ENCODE peak calls at places on chromosomes 3 and 15, in six cellular contexts. C is GM12891, B is H1, W is K562, T is GM12878, Y is HepG2. Q is an unnamed sample.

GRCh38 chr3:58047806-58048205 is 39.6 kb downstream of the FLNB start:
- DNase-seq in Y (no peak), C (no peak), B (no peak), W (no peak), T (no peak), Q (no peak)

GRCh38 chr3:86815880-86816279 is 175.1 kb downstream of the VGLL3 start:
- DNase-seq in W (no peak), C (no peak), B (no peak), T (no peak), Y (no peak), Q (no peak)

GRCh38 chr3:185979721-185980121 is 41.9 kb upstream of the TRA2B start:
- DNase-seq in W (no peak), T (no peak), B (no peak), C (no peak), Y (no peak), Q (no peak)

GRCh38 chr3:117549716-117550115 is 840.1 kb downstream of the TUSC7 start:
- DNase-seq in T (no peak), W (no peak), C (no peak), B (no peak), Y (no peak), Q (no peak)

GRCh38 chr15:61752001-61752400 is 308.2 kb downstream of the VPS13C start:
- DNase-seq in Y (no peak), B (no peak), C (no peak), T (no peak), W (no peak), Q (no peak)

GRCh38 chr15:90974216-90974615 is 19.5 kb downstream of the RCCD1 start:
- DNase-seq in W (no peak), B (no peak), Y (no peak), C (no peak), T (no peak), Q (no peak)

GRCh38 chr3:175605851-175606250 is 746.7 kb downstream of the NAALADL2 start:
- DNase-seq in Y (no peak), B (no peak), T (no peak), W (no peak), C (no peak), Q (no peak)

GRCh38 chr3:27615555-27615954 is 106.6 kb downstream of the EOMES start:
- DNase-seq in C (no peak), T (no peak), B (no peak), Y (no peak), W (no peak), Q (no peak)

GRCh38 chr3:188067932-188068331 is 86.0 kb upstream of the LPP start:
- DNase-seq in C (no peak), W (no peak), Y (no peak), B (no peak), T (no peak), Q (no peak)

GRCh38 chr3:11534011-11534782 is 109.5 kb downstream of the VGLL4 start:
- DNase-seq in B (no peak), W (no peak), C (no peak), Y (no peak), T (no peak), Q (no peak)

GRCh38 chr3:142850395-142851023 is 38.4 kb downstream of the PCOLCE2 start:
- DNase-seq in T (no peak), C (no peak), W (peak), B (no peak), Y (peak), Q (no peak)

GRCh38 chr3:15601399-15602145 is at the start of the genes BTD and HACL1:
- DNase-seq in T (peak), W (peak), Y (peak), B (peak), C (peak), Q (peak)

GRCh38 chr3:32934150-32934742 is 17.2 kb upstream of the CCR4 start:
- DNase-seq in T (no peak), C (no peak), W (no peak), Y (no peak), B (no peak), Q (no peak)

GRCh38 chr15:36430721-36431265 is 148.6 kb upstream of the CDIN1 start:
- DNase-seq in W (no peak), C (no peak), B (no peak), Y (no peak), T (no peak), Q (no peak)

GRCh38 chr3:52780298-52780585 is 2.8 kb downstream of the ITIH1 start:
- DNase-seq in T (no peak), B (no peak), W (no peak), Y (no peak), C (no peak), Q (no peak)

GRCh38 chr15:35624881-35625280 is 78.9 kb upstream of the DPH6 start:
- DNase-seq in W (no peak), T (no peak), C (no peak), B (no peak), Y (no peak), Q (no peak)

GRCh38 chr3:14497321-14497720 is 42.8 kb downstream of the GRIP2 start:
- DNase-seq in B (no peak), T (no peak), W (no peak), Y (no peak), C (no peak), Q (no peak)

GRCh38 chr3:155743616-155744015 is 1.3 kb downstream of the PLCH1 start:
- DNase-seq in T (no peak), C (no peak), B (no peak), Y (no peak), W (no peak), Q (no peak)

GRCh38 chr3:89340431-89340830 is 233.0 kb downstream of the EPHA3 start:
- DNase-seq in T (no peak), W (no peak), C (no peak), Y (no peak), B (no peak), Q (no peak)

GRCh38 chr15:63605816-63606215 is 8.6 kb downstream of the FBXL22 start:
- DNase-seq in W (no peak), T (no peak), B (no peak), C (peak), Y (no peak), Q (no peak)

GRCh38 chr3:15497984-15498383 is 23.5 kb downstream of the COLQ start:
- DNase-seq in B (no peak), T (no peak), W (no peak), C (no peak), Y (no peak), Q (no peak)

GRCh38 chr3:149703474-149703873 is 45.6 kb upstream of the WWTR1 start:
- DNase-seq in T (no peak), W (no peak), Y (no peak), B (no peak), C (no peak), Q (no peak)

GRCh38 chr3:62938583-62938982 is 63.4 kb upstream of the CADPS start:
- DNase-seq in Y (no peak), B (no peak), W (no peak), C (no peak), T (no peak), Q (no peak)

GRCh38 chr3:187626581-187626980 is 43.6 kb downstream of the SST start:
- DNase-seq in B (no peak), Y (no peak), C (no peak), T (no peak), W (no peak), Q (no peak)

GRCh38 chr15:97672586-97672985 is 287.9 kb upstream of the ARRDC4 start:
- DNase-seq in B (no peak), C (no peak), T (no peak), W (no peak), Y (no peak), Q (no peak)

GRCh38 chr3:185744997-185745843 is 79.6 kb downstream of the IGF2BP2 start:
- DNase-seq in B (no peak), Y (peak), C (peak), T (peak), W (no peak), Q (peak)

GRCh38 chr3:50238549-50239026 is 2.6 kb downstream of the GNAI2 start:
- DNase-seq in B (no peak), W (no peak), T (no peak), Y (peak), C (no peak), Q (no peak)

GRCh38 chr3:62622553-62623174 is 249.3 kb upstream of the FEZF2 start:
- DNase-seq in B (no peak), T (peak), C (peak), Y (peak), W (peak), Q (no peak)

GRCh38 chr3:112056451-112056929 is 22.0 kb downstream of the TMPRSS7 start:
- DNase-seq in Y (no peak), C (no peak), T (no peak), B (no peak), W (no peak), Q (no peak)

GRCh38 chr3:37907906-37908305 is 46.2 kb downstream of the CTDSPL start:
- DNase-seq in B (no peak), C (peak), W (no peak), T (peak), Y (peak), Q (peak)

GRCh38 chr15:57694264-57694663 is 12.2 kb upstream of the POLR2M start:
- DNase-seq in T (no peak), W (no peak), C (no peak), Y (no peak), B (no peak), Q (no peak)

GRCh38 chr3:111373861-111374260 is 168.1 kb upstream of the CD96 start:
- DNase-seq in T (no peak), C (no peak), Y (no peak), B (no peak), W (no peak), Q (no peak)

GRCh38 chr3:124256156-124256555 is 264.2 kb upstream of the ROPN1 start:
- DNase-seq in B (no peak), C (no peak), T (no peak), W (no peak), Y (no peak), Q (no peak)

GRCh38 chr3:5731100-5731499 is 543.6 kb downstream of the EDEM1 start:
- DNase-seq in C (no peak), W (peak), T (no peak), Y (no peak), B (no peak), Q (no peak)

GRCh38 chr3:134897391-134898131 is 102.5 kb downstream of the EPHB1 start:
- DNase-seq in W (no peak), T (no peak), C (no peak), B (no peak), Y (no peak), Q (no peak)

GRCh38 chr3:101181801-101182200 is 138.6 kb downstream of the IMPG2 start:
- DNase-seq in C (no peak), B (no peak), T (no peak), W (no peak), Y (no peak), Q (no peak)

GRCh38 chr3:163490119-163490518 is 1588.2 kb downstream of the SI start:
- DNase-seq in Y (peak), W (peak), B (peak), C (peak), T (no peak), Q (no peak)

GRCh38 chr3:97883736-97884135 is 61.9 kb downstream of the CRYBG3 start:
- DNase-seq in C (no peak), T (no peak), B (no peak), W (no peak), Y (no peak), Q (no peak)

GRCh38 chr15:39887832-39888231 is 32.2 kb downstream of the GPR176 start:
- DNase-seq in B (no peak), W (no peak), T (no peak), C (no peak), Y (peak), Q (no peak)

DNA sequence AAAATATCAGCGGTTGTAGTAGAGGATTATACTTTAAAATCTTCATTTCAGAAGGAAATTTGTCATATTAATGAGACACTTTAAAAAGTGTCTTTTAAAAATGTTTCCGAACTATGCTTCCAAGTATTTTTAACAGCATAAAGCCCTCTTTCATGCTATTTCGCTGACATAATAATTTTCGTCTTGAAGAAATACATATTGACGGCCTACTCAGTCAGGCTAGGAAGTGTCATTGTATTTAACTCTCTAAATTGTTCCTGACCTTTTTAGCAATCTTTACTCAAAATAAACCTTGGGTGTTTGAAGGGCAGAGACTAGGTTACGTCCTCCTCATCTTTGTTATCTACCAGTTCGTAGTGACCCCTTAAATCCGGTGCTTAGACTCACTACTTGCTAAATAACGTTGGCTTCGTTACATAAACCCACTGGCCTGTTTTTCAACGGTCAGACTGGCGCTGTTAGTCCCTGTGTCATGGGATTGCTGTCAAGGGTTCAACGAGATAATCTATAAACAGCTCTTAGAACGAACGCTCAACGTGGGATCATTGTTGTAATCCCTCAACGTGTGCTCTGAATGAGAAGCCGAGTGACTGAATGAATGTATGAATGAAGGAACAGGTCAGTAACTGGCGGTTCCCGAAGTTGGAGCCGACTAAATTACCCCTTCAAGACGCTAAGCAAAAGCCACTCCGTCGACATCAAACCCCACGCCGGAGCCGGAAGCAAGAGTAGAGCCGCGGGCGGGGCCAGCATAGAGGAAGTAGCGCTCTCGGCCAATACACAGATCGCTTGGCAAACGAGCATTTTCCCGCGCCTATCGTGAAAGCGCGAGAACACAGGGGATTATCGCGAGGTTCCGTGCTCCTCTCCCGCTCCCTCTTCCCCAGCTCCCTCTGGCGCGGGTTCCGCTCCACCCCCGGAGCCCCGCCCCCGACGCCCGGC is 516 bp upstream of the LRRC28 start:
- DNase-seq in T (peak), C (peak), B (peak), Y (peak), W (peak), Q (peak)
- TF ChIP-seq POLR2A in T (peak), C (peak), B (peak), Y (peak), W (peak), Q (peak)

GRCh38 chr3:197487911-197488391 is 67.8 kb downstream of the BDH1 start:
- DNase-seq in W (no peak), C (no peak), B (no peak), T (no peak), Y (peak), Q (no peak)
- TF ChIP-seq TAF1 in W (no peak), C (no peak), B (no peak), T (no peak), Y (no peak), Q (no peak)

DNA sequence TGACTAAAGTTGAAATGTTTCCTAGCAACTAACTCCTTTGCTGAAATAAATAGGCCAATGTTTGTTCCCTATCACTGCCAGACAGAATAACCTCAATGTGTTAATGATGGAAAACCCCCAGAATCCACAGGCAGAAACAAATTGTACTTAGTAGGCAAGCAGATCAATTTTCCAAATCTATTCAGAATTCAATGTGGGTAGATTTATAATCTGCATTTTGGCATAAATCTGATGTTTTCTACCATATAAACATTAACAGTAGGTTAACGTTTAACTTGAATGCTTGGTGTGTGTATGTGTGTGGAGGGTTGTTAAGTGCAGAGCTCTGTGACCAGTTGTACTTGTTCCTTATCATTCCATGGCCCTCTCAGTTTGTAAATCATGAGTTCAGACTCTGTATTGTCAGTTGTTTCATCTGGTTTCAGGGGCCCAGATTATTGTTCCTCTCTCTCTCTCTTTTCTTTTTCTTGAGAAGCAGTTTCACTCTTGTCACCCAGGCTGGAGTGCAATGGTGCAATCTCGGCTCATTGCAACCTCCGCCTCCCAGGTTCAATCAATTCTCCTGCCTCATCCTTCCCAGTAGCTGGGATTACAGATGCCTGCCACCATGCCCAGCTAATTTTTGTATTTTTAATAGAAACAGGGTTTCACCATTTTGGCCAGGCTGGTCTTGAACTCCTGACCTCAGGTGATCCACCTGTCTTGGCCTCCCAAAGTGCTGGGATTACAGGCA is 32.8 kb downstream of the PLSCR1 start:
- DNase-seq in B (no peak), C (no peak), Y (no peak), W (no peak), T (no peak), Q (no peak)
- TF ChIP-seq POLR2AphosphoS5 in B (no peak), C (no peak), Y (no peak), W (no peak), T (no peak), Q (no peak)

DNA sequence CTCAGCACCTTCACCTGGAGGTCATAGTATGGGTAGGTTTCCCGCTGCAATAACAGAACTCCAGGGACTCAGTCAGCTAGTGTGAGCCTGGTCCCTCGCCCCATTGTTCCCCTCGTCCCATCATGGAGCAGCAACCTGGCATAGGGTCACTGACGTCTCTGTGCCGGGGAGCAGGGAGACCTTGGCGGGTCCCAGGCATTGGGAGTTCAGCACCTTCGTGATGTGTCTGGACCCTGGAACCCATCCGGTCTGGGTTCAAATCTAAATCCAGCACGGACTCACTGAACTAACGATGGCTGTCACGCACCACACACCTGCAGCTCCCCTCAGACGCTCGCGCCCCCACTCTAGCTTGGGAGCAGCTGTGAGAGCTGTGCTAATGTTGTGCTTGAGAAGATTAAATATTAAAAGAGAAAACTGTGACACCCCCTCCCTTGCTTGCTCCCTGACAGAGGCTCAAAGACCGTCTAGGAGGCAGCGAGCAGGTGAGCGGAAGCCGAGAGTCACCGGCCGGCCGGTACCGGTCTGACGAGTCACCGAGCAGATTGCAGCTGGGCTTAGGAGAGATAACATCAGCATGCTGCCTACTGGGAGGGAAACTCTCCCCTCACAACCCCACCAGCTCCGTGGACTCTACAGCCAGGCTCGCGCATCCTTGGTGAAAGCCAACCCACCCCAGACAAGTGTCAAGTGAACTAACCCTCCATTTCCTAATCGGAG is 730 bp downstream of the PLA2G4F start:
- DNase-seq in W (peak), B (no peak), T (no peak), Y (no peak), C (no peak), Q (no peak)
- TF ChIP-seq POLR2A in W (no peak), B (no peak), T (no peak), Y (no peak), C (no peak), Q (no peak)

GRCh38 chr3:127457094-127457475 is 133.4 kb downstream of the TPRA1 start:
- DNase-seq in Y (no peak), C (no peak), W (no peak), T (no peak), B (peak), Q (no peak)

GRCh38 chr3:127457746-127458145 is 132.8 kb downstream of the TPRA1 start:
- DNase-seq in Y (no peak), T (no peak), C (no peak), B (no peak), W (no peak), Q (no peak)

GRCh38 chr3:127459205-127459604 is 131.3 kb downstream of the TPRA1 start:
- DNase-seq in B (no peak), C (no peak), T (no peak), W (no peak), Y (no peak), Q (no peak)

GRCh38 chr3:127459891-127460290 is 130.6 kb downstream of the TPRA1 start:
- DNase-seq in Y (no peak), T (no peak), C (no peak), W (no peak), B (no peak), Q (no peak)

GRCh38 chr3:127458698-127459097 is 131.8 kb downstream of the TPRA1 start:
- DNase-seq in T (no peak), Y (no peak), B (peak), W (peak), C (no peak), Q (no peak)
- TF ChIP-seq TAF1 in T (no peak), Y (no peak), B (no peak), W (no peak), C (no peak), Q (no peak)

DNA sequence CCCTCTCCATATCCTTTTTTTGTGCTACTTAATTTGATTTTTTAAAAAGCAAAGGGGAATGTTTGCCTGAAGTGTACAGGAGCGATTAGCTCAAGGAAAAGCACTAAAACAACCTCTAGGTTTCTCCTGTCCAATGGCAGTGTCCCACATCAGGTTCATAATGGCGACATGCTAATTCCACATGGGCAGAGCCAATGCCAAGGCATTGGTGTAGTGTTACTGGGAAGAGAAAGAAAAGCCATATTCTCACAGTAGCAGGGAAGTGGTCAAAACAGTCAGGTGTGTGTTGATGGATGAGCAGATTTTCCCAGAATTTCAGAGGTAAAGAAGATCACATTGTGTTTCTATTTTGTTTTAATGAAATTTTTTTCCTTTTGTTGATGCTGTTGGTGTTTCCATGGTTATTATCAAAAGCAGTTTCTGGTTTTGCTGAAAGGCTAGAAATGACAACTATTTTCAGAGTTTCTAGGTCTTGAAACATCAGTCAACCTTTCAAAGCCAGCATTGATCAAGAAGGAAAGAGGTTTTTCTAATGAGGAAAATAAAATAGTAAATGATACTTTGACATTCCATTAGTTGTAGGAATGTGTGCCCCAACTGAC is 65.2 kb downstream of the FNDC3B start:
- DNase-seq in C (no peak), B (no peak), T (no peak), Y (no peak), W (no peak), Q (no peak)
- TF ChIP-seq POLR2AphosphoS5 in C (no peak), B (no peak), T (no peak), Y (no peak), W (no peak), Q (no peak)

Q was measured in GM12892.